ENCODE peak calls at places on chromosomes 5 and 9, in six cellular contexts. P, U, A, E, N and L are unnamed samples.

GRCh38 chr5:116423091-116423490 is 151.5 kb downstream of the SEMA6A start:
- DNase-seq in P (no peak), U (no peak), A (no peak), E (no peak), N (no peak), L (no peak)

GRCh38 chr9:87194471-87194870 is 247.2 kb upstream of the GAS1 start:
- DNase-seq in P (peak; percentile 91), U (no peak), A (no peak), E (no peak), N (no peak), L (peak; percentile 89)

GRCh38 chr5:110270-110888 is 18.4 kb downstream of the PLEKHG4B start:
- DNase-seq in P (no peak), U (no peak), A (no peak), E (no peak), N (no peak), L (no peak)

GRCh38 chr5:132427285-132428146 is 58.0 kb downstream of the SLC22A5 start:
- DNase-seq in P (no peak), U (no peak), A (peak; percentile 74), E (peak; percentile 64), N (no peak), L (no peak)

GRCh38 chr9:136596219-136596616 is 50.4 kb upstream of the NOTCH1 start:
- DNase-seq in P (no peak), U (no peak), A (no peak), E (no peak), N (no peak), L (no peak)

GRCh38 chr5:143153332-143154119 is 250.0 kb downstream of the NR3C1 start:
- DNase-seq in P (peak; percentile 83), U (no peak), A (no peak), E (no peak), N (no peak), L (no peak)

GRCh38 chr5:40547994-40548575 is 131.6 kb upstream of the PTGER4 start:
- DNase-seq in P (no peak), U (no peak), A (no peak), E (no peak), N (no peak), L (no peak)

GRCh38 chr5:150398432-150399157 is 14.1 kb downstream of the CD74 start:
- DNase-seq in P (no peak), U (no peak), A (no peak), E (no peak), N (no peak), L (no peak)

GRCh38 chr9:90131568-90131967 is 511.1 kb downstream of the DIRAS2 start:
- DNase-seq in P (no peak), U (no peak), A (no peak), E (no peak), N (no peak), L (no peak)

GRCh38 chr5:143174714-143175398 is 228.6 kb downstream of the NR3C1 start:
- DNase-seq in P (no peak), U (no peak), A (no peak), E (no peak), N (no peak), L (no peak)

GRCh38 chr5:79547982-79548381 is 34.0 kb upstream of the HOMER1 start:
- DNase-seq in P (no peak), U (no peak), A (no peak), E (no peak), N (no peak), L (no peak)

GRCh38 chr9:5582835-5583195 is 46.1 kb upstream of the RIC1 start:
- DNase-seq in P (peak; percentile 26), U (no peak), A (peak; percentile 29), E (peak; percentile 57), N (no peak), L (no peak)

GRCh38 chr5:73061593-73061992 is 58.8 kb upstream of the TMEM171 start:
- DNase-seq in P (no peak), U (no peak), A (no peak), E (no peak), N (no peak), L (no peak)

GRCh38 chr9:135304886-135305285 is 174.7 kb upstream of the PPP1R26 start:
- DNase-seq in P (no peak), U (no peak), A (no peak), E (no peak), N (no peak), L (no peak)

GRCh38 chr5:1409386-1410110 is 35.7 kb downstream of the SLC6A3 start:
- DNase-seq in P (no peak), U (no peak), A (no peak), E (peak; percentile 5), N (peak; percentile 11), L (no peak)

GRCh38 chr9:135418161-135418560 is 61.4 kb upstream of the PPP1R26 start:
- DNase-seq in P (no peak), U (peak; percentile 15), A (no peak), E (no peak), N (no peak), L (no peak)

GRCh38 chr9:93037476-93037971 is 21.0 kb upstream of the SUSD3 start:
- DNase-seq in P (no peak), U (no peak), A (no peak), E (no peak), N (no peak), L (no peak)

GRCh38 chr5:144467795-144468194 is 297.1 kb downstream of the KCTD16 start:
- DNase-seq in P (no peak), U (peak; percentile 69), A (no peak), E (no peak), N (peak; percentile 46), L (no peak)

GRCh38 chr9:130661461-130662098 is 2.8 kb upstream of the PRDM12 start:
- DNase-seq in P (no peak), U (peak; percentile 41), A (no peak), E (no peak), N (no peak), L (no peak)

GRCh38 chr5:65663804-65664521 is 39.1 kb downstream of the SHLD3 start:
- DNase-seq in P (no peak), U (peak; percentile 40), A (no peak), E (no peak), N (peak; percentile 11), L (no peak)

GRCh38 chr9:88005146-88005750 is 30.9 kb upstream of the CDK20 start:
- DNase-seq in P (no peak), U (no peak), A (no peak), E (no peak), N (no peak), L (no peak)

GRCh38 chr9:131167936-131168335 is 42.5 kb downstream of the NUP214 start:
- DNase-seq in P (no peak), U (no peak), A (no peak), E (no peak), N (no peak), L (no peak)

GRCh38 chr9:77953590-77953989 is 78.0 kb downstream of the GNAQ start:
- DNase-seq in P (no peak), U (peak; percentile 44), A (no peak), E (no peak), N (no peak), L (no peak)

GRCh38 chr5:36090033-36090432 is 23.4 kb upstream of the UGT3A2 start:
- DNase-seq in P (no peak), U (peak; percentile 39), A (no peak), E (no peak), N (peak; percentile 47), L (no peak)

GRCh38 chr9:131633491-131634031 is 88.2 kb downstream of the PRRT1B start:
- DNase-seq in P (no peak), U (no peak), A (no peak), E (no peak), N (no peak), L (no peak)

GRCh38 chr5:149323235-149324205 is 21.8 kb upstream of the GRPEL2 start:
- DNase-seq in P (no peak), U (no peak), A (no peak), E (no peak), N (no peak), L (no peak)

GRCh38 chr5:65078331-65078730 is 309.6 kb downstream of the CWC27 start:
- DNase-seq in P (peak; percentile 42), U (no peak), A (no peak), E (no peak), N (no peak), L (no peak)

GRCh38 chr9:110050925-110051355 is 157.0 kb downstream of the C9orf152 start:
- DNase-seq in P (peak; percentile 89), U (no peak), A (no peak), E (peak; percentile 24), N (no peak), L (peak; percentile 75)

GRCh38 chr9:7234144-7234543 is 476.4 kb downstream of the KDM4C start:
- DNase-seq in P (no peak), U (peak; percentile 59), A (no peak), E (peak; percentile 10), N (peak; percentile 49), L (no peak)